ENCODE peak calls at places on chromosomes 6 and 20, in ten cellular contexts. X, R, G, L, K, W, N, A, M and Y are unnamed samples.

GRCh38 chr6:133595076-133595868 is 293.6 kb upstream of the TCF21 start:
- DNase-seq in X (no peak), R (no peak), G (no peak), L (no peak), K (peak; percentile 72), W (no peak), N (no peak), A (no peak), M (no peak), Y (no peak)

GRCh38 chr6:163151212-163151611 is 263.3 kb upstream of the QKI start:
- DNase-seq in X (no peak), R (no peak), G (no peak), L (no peak), K (no peak), W (no peak), N (no peak), A (no peak), M (no peak), Y (no peak)

GRCh38 chr20:38790210-38791053 is 15.1 kb upstream of the PPP1R16B start:
- DNase-seq in X (no peak), R (no peak), G (no peak), L (peak; percentile 55), K (peak; percentile 69), W (no peak), N (peak; percentile 53), A (peak; percentile 56), M (peak; percentile 66), Y (peak; percentile 96)

GRCh38 chr20:5691918-5692618 is 58.1 kb upstream of the SHLD1 start:
- DNase-seq in X (no peak), R (no peak), G (no peak), L (peak; percentile 7), K (no peak), W (peak; percentile 22), N (no peak), A (no peak), M (no peak), Y (no peak)

GRCh38 chr6:63598251-63599036 is 26.2 kb downstream of the LOC128125822 start:
- DNase-seq in X (peak; percentile 41), R (peak; percentile 78), G (peak; percentile 57), L (peak; percentile 72), K (peak; percentile 65), W (peak; percentile 81), N (peak; percentile 66), A (peak; percentile 73), M (peak; percentile 73), Y (peak; percentile 75)

GRCh38 chr6:31378062-31378720 is 21.2 kb upstream of the HLA-B start:
- DNase-seq in X (no peak), R (no peak), G (no peak), L (no peak), K (no peak), W (peak; percentile 81), N (no peak), A (no peak), M (no peak), Y (no peak)

GRCh38 chr20:52972965-52973819 is 1.0 kb downstream of the TSHZ2 start:
- DNase-seq in X (peak; percentile 14), R (no peak), G (peak; percentile 21), L (no peak), K (no peak), W (no peak), N (peak; percentile 25), A (peak; percentile 11), M (no peak), Y (peak; percentile 44)

GRCh38 chr6:108841377-108841855 is 6.8 kb upstream of the ARMC2 start:
- DNase-seq in X (no peak), R (peak; percentile 51), G (no peak), L (no peak), K (no peak), W (peak; percentile 21), N (no peak), A (no peak), M (no peak), Y (no peak)

DNA sequence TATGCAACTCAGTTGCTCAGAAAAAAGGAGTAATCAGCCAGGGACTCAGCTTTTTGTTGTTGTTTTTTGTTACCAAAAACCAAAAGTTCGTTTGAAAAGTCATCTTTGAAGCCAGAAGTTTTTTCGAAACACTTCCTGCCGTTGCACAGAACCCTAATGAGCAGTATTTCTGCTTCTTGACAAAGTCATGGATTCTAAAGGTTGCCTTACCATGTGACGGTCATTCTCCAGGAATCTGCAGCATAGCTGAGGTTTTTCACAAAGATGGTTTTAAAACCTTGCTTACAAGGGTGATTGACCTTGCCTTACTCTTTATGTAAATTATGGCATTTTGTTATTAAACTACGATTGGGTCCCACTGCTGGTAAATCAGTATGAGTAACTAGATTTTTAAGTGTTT is 2.0 kb downstream of the RAB32 start:
- DNase-seq in X (no peak), R (no peak), G (no peak), L (no peak), K (peak; percentile 30), W (no peak), N (no peak), A (no peak), M (peak; percentile 13), Y (no peak)
- H3K27ac ChIP-seq in X (peak overlapping the region; percentile 97), R (peak overlapping the region; percentile 96), G (peak overlapping the region; percentile 82), L (no peak overlapping the region), K (peak overlapping the region; percentile 41), W (peak overlapping the region; percentile 98), N (no peak overlapping the region), A (no peak overlapping the region), M (peak overlapping the region; percentile 35), Y (no peak overlapping the region)

GRCh38 chr6:129498556-129498940 is 211.4 kb downstream of the ARHGAP18 start:
- DNase-seq in X (no peak), R (no peak), G (no peak), L (no peak), K (peak; percentile 49), W (no peak), N (no peak), A (no peak), M (no peak), Y (peak; percentile 36)

GRCh38 chr6:129500958-129501381 is 209.0 kb downstream of the ARHGAP18 start:
- DNase-seq in X (no peak), R (no peak), G (no peak), L (no peak), K (peak; percentile 49), W (no peak), N (no peak), A (no peak), M (peak; percentile 20), Y (peak; percentile 33)

GRCh38 chr6:129499871-129500219 is 210.1 kb downstream of the ARHGAP18 start:
- DNase-seq in X (no peak), R (no peak), G (no peak), L (no peak), K (no peak), W (no peak), N (no peak), A (no peak), M (no peak), Y (no peak)

GRCh38 chr6:129497591-129498555 is 212.1 kb downstream of the ARHGAP18 start:
- DNase-seq in X (no peak), R (no peak), G (no peak), L (no peak), K (no peak), W (no peak), N (no peak), A (no peak), M (no peak), Y (no peak)

DNA sequence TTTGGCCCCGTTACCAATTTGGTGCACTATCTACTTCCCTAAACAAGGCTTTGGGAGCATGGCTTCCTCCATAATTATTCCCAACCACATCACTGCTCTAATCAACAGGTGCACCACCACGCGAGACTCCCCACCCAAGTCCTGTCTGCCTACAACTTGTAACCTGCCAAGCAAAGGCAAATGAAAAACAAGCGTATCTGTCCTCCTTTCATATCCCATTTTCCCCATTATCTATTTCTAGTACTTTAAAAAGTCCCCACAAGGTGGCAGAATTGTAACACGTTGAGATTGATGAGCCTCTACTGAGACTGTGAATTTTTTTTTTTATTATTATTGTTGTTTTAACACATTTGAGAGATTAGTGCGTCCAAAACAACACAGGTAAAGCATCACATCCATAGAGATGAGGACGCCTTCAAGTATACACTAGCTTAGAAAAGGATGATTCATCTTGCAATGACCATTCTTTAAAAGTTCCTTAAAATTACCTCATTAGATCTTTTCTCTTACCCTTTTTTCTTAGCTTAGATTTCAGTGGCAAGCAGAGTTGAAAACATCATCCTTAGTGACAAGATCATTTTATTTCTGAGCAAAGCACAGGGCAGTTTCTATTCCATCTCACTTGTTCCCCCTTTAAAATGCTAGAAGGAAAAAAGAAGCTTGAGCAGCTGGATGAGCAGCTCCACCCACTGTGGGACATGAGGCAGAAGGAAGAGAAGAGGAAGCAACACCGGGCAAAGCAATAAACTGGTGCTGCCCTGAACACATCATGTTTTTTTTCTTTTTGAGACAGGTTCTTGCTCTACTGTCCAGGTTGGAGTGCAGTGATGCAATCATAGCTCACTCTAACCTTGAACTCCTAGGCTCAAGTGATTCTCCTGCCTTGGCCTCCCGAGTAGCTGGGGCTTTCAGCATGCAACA is 210.8 kb downstream of the ARHGAP18 start:
- DNase-seq in X (no peak), R (peak; percentile 31), G (no peak), L (no peak), K (peak; percentile 81), W (no peak), N (no peak), A (peak; percentile 22), M (peak; percentile 73), Y (peak; percentile 46)
- TF ChIP-seq CTCF in X (peak; percentile 68), R (peak; percentile 49), G (peak; percentile 70), L (peak; percentile 70), K (peak; percentile 76), W (peak; percentile 63), N (peak; percentile 74), A (peak; percentile 69), M (peak; percentile 21), Y (peak; percentile 50)

DNA sequence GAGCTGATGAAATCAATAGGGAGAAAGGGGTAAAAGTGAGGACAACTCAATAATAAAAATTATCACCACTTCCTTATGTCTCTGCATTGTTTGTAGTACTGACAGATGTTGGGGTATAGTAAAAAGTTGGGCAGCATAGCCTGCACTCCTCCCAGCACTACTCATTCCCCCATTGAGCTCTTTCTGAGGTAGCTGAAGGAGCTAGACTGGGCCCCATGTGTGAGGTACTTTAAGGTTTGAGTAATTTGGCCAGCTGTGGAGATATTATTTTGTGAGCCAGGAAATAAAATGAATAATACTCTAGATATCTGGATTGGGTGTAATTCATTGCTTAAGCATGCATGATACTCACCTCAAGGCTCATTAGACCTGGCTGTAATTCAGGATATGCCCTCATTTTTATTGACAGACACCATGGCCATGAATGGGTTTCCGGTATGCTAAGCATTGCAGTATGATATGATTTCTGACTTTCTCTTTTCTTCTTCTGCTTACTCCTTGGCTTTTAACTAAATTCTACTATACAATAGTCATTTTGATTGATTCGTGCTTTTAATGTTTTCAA is 283.9 kb upstream of the RIMS1 start:
- DNase-seq in X (no peak), R (no peak), G (no peak), L (no peak), K (peak; percentile 59), W (no peak), N (no peak), A (no peak), M (no peak), Y (peak; percentile 85)
- H3K27ac ChIP-seq in X (no peak overlapping the region), R (no peak overlapping the region), G (no peak overlapping the region), L (no peak overlapping the region), K (no peak overlapping the region), W (no peak overlapping the region), N (no peak overlapping the region), A (no peak overlapping the region), M (no peak overlapping the region), Y (no peak overlapping the region)

DNA sequence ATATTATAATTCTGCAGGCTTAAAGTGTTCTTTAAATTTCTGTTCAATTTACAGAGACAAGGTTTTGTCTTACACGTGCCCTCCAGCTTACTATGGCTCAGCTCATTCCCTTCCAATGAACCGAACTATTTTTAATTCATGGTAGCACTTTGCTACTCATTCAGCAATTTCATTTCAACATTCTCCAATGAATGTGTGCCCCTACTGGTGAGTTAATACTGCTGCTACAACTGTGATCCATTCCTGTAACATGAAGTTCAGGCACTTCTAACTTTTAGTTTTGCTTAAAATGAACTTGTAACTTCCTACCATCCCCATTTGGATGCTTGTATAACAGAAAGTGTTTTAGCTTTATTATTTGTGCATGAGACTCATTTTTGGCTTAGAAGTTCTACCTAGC is 99.7 kb downstream of the F13A1 start:
- DNase-seq in X (no peak), R (no peak), G (no peak), L (no peak), K (peak; percentile 6), W (no peak), N (no peak), A (no peak), M (no peak), Y (no peak)
- TF ChIP-seq CTCF in X (peak; percentile 45), R (no peak), G (peak; percentile 4), L (peak; percentile 46), K (peak; percentile 54), W (peak; percentile 14), N (no peak), A (no peak), M (no peak), Y (peak; percentile 14)